ENCODE peak calls at places on chromosome 18, in eight cellular contexts. P is upper lobe of left lung; O is CD8-positive, alpha-beta T cell; H is uterus; D is AG04450; Q is neuronal stem cell; V is brain microvascular endothelial cell; K is right cardiac atrium. T is an unnamed sample.

GRCh38 chr18:71374294-71374693 is 1085.4 kb downstream of the SOCS6 start:
- DNase-seq in P (no peak), O (no peak), H (no peak), D (no peak), Q (no peak), V (no peak), K (no peak), T (no peak)

GRCh38 chr18:3572761-3573160 is 122.8 kb downstream of the TGIF1 start:
- DNase-seq in P (no peak), O (no peak), H (no peak), D (no peak), Q (no peak), V (no peak), K (no peak), T (no peak)

GRCh38 chr18:12014091-12014490 is 32.8 kb downstream of the IMPA2 start:
- DNase-seq in P (peak), O (no peak), H (no peak), D (no peak), Q (no peak), V (no peak), K (no peak), T (no peak)

GRCh38 chr18:45671366-45671765 is 52.6 kb upstream of the SLC14A1 start:
- DNase-seq in P (no peak), O (no peak), H (no peak), D (no peak), Q (no peak), V (no peak), K (no peak), T (no peak)

GRCh38 chr18:30775629-30776028 is 266.9 kb downstream of the DSC3 start:
- DNase-seq in P (no peak), O (no peak), H (no peak), D (no peak), Q (no peak), V (no peak), K (no peak), T (no peak)

GRCh38 chr18:50299626-50300388 is 12.3 kb upstream of the CXXC1 start:
- DNase-seq in P (no peak), O (no peak), H (no peak), D (no peak), Q (no peak), V (no peak), K (no peak), T (no peak)

GRCh38 chr18:9273221-9273620 is 61.4 kb upstream of the TWSG1 start:
- DNase-seq in P (no peak), O (no peak), H (no peak), D (no peak), Q (no peak), V (no peak), K (no peak), T (no peak)

GRCh38 chr18:3726241-3726951 is 276.4 kb downstream of the TGIF1 start:
- DNase-seq in P (no peak), O (no peak), H (no peak), D (no peak), Q (no peak), V (no peak), K (no peak), T (no peak)

GRCh38 chr18:58603365-58604067 is 25.4 kb downstream of the ALPK2 start:
- DNase-seq in P (no peak), O (no peak), H (no peak), D (no peak), Q (no peak), V (no peak), K (no peak), T (no peak)

GRCh38 chr18:27184115-27185024 is 738 bp downstream of the CHST9 start:
- DNase-seq in P (peak), O (no peak), H (no peak), D (no peak), Q (no peak), V (no peak), K (no peak), T (no peak)

GRCh38 chr18:48924621-48925601 is 25.9 kb downstream of the SMAD7 start:
- DNase-seq in P (no peak), O (no peak), H (no peak), D (no peak), Q (no peak), V (no peak), K (peak), T (no peak)

GRCh38 chr18:58990720-58991119 is 126.0 kb downstream of the ZNF532 start:
- DNase-seq in P (no peak), O (no peak), H (no peak), D (no peak), Q (no peak), V (no peak), K (no peak), T (no peak)

GRCh38 chr18:7885763-7886295 is 318.7 kb downstream of the PTPRM start:
- DNase-seq in P (no peak), O (no peak), H (no peak), D (no peak), Q (no peak), V (no peak), K (no peak), T (no peak)

GRCh38 chr18:62365420-62365819 is 40.3 kb downstream of the TNFRSF11A start:
- DNase-seq in P (no peak), O (no peak), H (no peak), D (no peak), Q (no peak), V (no peak), K (no peak), T (no peak)

DNA sequence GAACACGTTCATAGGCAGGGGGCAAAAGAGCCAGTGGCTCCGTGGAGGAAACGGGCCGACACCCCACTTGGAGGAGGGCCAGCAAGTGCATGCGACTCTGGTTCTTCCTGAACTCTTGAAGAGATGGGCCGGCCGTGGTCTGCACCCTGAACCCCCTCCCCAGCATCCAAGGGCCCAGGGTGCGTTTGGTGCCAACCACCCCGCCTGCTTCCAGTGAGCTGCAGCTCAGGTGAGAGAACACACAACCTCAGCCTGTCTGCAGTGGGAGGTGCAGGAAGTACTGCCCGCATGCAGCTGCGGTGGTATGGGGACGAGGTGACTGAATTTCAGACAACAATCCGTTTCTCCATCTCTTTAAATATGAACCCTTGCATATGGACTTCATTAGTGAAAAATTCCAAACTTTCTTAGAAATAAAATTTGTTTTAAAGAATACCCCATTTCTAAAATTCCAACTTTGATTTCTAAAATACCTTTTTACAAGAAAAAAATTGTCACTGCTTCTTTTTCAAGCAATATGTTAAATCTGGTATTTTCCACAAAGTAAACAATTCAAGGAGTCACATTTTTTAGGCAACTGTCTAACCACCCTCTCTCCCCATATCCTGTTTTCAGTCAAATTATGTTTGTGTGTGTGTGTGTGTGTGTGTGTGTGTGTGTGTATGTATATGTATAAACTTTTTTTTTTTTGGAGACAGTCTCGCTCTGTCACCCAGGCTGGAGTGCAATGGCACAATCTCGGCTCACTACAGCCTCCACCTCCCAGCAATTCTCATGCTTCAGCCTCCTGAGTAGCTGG is 59.1 kb downstream of the ADNP2 start:
- DNase-seq in P (no peak), O (no peak), H (no peak), D (no peak), Q (no peak), V (no peak), K (no peak), T (no peak)
- H3K27ac ChIP-seq in P (no peak), O (no peak), H (no peak), D (no peak), Q (no peak), V (no peak), K (no peak), T (no peak)

GRCh38 chr18:808502-808901 is 3.5 kb downstream of the YES1 start:
- DNase-seq in P (no peak), O (no peak), H (no peak), D (no peak), Q (no peak), V (no peak), K (no peak), T (no peak)
- H3K27ac ChIP-seq in P (peak), O (no peak), H (peak), D (no peak), Q (no peak), V (no peak), K (no peak), T (no peak)

GRCh38 chr18:23384778-23385736 is 68.0 kb upstream of the RIOK3 start:
- DNase-seq in P (no peak), O (no peak), H (no peak), D (no peak), Q (no peak), V (no peak), K (no peak), T (no peak)

GRCh38 chr18:23378470-23378764 is 74.7 kb upstream of the RIOK3 start:
- DNase-seq in P (no peak), O (no peak), H (no peak), D (no peak), Q (no peak), V (no peak), K (no peak), T (no peak)

GRCh38 chr18:23377669-23378469 is 75.2 kb upstream of the RIOK3 start:
- DNase-seq in P (no peak), O (no peak), H (no peak), D (peak), Q (no peak), V (peak), K (no peak), T (no peak)

GRCh38 chr18:23380817-23381216 is 72.3 kb upstream of the RIOK3 start:
- DNase-seq in P (no peak), O (no peak), H (no peak), D (no peak), Q (no peak), V (peak), K (no peak), T (no peak)

DNA sequence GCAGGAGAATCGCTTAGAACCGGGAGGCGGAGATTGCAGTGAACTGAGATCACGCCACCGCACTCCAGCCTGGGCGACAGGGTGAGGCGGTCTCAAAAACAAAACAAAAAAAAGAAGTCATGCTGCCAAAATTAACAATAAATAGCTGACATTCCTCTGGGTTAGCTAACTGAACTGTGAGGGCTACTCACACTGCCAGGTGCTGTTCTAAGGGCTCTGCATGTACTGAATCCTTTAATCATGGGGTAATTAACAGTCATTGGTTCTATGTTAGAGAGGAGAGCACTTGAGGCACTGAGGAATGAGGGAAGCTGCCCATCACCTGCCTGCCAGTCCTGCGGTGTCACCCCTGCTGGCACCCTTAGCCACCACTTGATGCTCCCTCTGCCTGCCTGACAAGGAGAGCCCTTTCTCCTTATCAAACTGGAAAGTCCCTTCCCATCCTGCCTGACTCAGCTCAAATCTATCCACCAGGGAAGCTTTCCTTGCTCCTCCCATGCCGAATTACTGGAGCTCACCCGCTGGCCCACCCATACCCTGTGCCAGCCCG is 73.0 kb upstream of the RIOK3 start:
- DNase-seq in P (peak), O (no peak), H (no peak), D (no peak), Q (no peak), V (peak), K (peak), T (no peak)
- H3K27ac ChIP-seq in P (peak), O (no peak), H (no peak), D (peak), Q (no peak), V (peak), K (no peak), T (no peak)

GRCh38 chr18:35141567-35142269 is 99.1 kb upstream of the ZNF397 start:
- DNase-seq in P (no peak), O (no peak), H (no peak), D (no peak), Q (no peak), V (no peak), K (no peak), T (no peak)

GRCh38 chr18:35141077-35141476 is 99.8 kb upstream of the ZNF397 start:
- DNase-seq in P (no peak), O (no peak), H (no peak), D (no peak), Q (no peak), V (no peak), K (no peak), T (no peak)

GRCh38 chr18:35144628-35145027 is 96.2 kb upstream of the ZNF397 start:
- DNase-seq in P (no peak), O (no peak), H (peak), D (no peak), Q (no peak), V (no peak), K (no peak), T (no peak)

GRCh38 chr18:35142270-35142605 is 98.6 kb upstream of the ZNF397 start:
- DNase-seq in P (no peak), O (no peak), H (no peak), D (no peak), Q (no peak), V (no peak), K (no peak), T (no peak)

GRCh38 chr18:35143615-35144596 is 96.9 kb upstream of the ZNF397 start:
- DNase-seq in P (no peak), O (no peak), H (peak), D (peak), Q (peak), V (peak), K (peak), T (peak)
- H3K27ac ChIP-seq in P (no peak), O (no peak), H (peak), D (no peak), Q (no peak), V (no peak), K (no peak), T (peak)

DNA sequence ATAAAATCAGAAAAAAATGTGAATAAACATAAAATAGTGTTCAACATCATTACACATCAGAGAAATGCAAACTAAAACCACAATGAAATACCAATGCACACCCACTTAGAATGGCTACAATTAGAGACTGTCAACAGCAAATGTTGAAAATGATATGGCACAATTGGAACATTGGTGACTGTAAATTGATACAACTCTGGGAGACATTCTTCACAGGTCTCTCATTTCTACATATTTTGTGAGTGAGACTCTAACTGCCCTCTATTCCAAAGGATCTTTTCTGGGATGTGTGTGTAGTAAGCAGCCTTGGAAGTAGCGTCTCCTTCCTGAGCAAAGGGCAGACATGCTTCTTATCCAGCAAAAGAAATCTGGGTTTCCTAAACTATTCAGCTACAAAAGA is 322.9 kb downstream of the FBXO15 start:
- DNase-seq in P (no peak), O (no peak), H (no peak), D (peak), Q (no peak), V (no peak), K (no peak), T (no peak)
- H3K27ac ChIP-seq in P (no peak), O (no peak), H (no peak), D (no peak), Q (no peak), V (no peak), K (no peak), T (no peak)

T was measured in caudate nucleus.